ENCODE peak calls at places on chromosomes 4 and X, in four cellular contexts. U is non-pigmented ciliary epithelial cell, L is NCI-H2171 treated with DMSO at 0.1 percent for 48 hours, D is GM06990. A is an unnamed sample.

GRCh38 chr4:171117457-171117856 is 695.7 kb upstream of the GALNTL6 start:
- DNase-seq in D (no peak), L (no peak), U (no peak), A (no peak)

GRCh38 chr4:24794111-24794860 is 1.1 kb upstream of the SOD3 start:
- DNase-seq in U (no peak), D (no peak), L (no peak), A (no peak)

GRCh38 chr4:80007745-80008149 is 65.3 kb downstream of the ANTXR2 start:
- DNase-seq in D (peak; percentile 45), U (no peak), L (no peak), A (no peak)

GRCh38 chr4:52932586-52933482 is 70.7 kb downstream of the RASL11B start:
- DNase-seq in D (no peak), U (no peak), L (peak; percentile 16), A (no peak)

GRCh38 chr4:16544251-16544721 is 318.0 kb upstream of the TAPT1 start:
- DNase-seq in U (no peak), D (no peak), L (no peak), A (no peak)

GRCh38 chrX:134115270-134115669 is 121.7 kb upstream of the CCDC160 start:
- DNase-seq in D (no peak), U (no peak), L (no peak), A (no peak)

GRCh38 chr4:137648531-137648930 is 116.2 kb upstream of the PCDH18 start:
- DNase-seq in D (no peak), L (no peak), U (no peak), A (no peak)

GRCh38 chrX:23451266-23451665 is 116.6 kb downstream of the PTCHD1 start:
- DNase-seq in D (no peak), L (no peak), U (no peak), A (no peak)

GRCh38 chr4:152936446-152937279 is 540 bp downstream of the FHDC1 start:
- DNase-seq in L (peak; percentile 18), U (no peak), D (peak; percentile 42), A (no peak)

GRCh38 chrX:154711264-154711663 is 39.6 kb downstream of the GAB3 start:
- DNase-seq in U (no peak), L (no peak), D (no peak), A (no peak)

GRCh38 chrX:47645530-47645929 is 4.8 kb downstream of the ELK1 start:
- DNase-seq in L (no peak), D (no peak), U (no peak), A (no peak)

GRCh38 chrX:100368167-100368566 is 41.9 kb downstream of the PCDH19 start:
- DNase-seq in U (no peak), D (no peak), L (no peak), A (no peak)

GRCh38 chr4:41285202-41285876 is 28.6 kb downstream of the UCHL1 start:
- DNase-seq in L (no peak), U (no peak), D (no peak), A (no peak)

GRCh38 chr4:153683763-153684181 is 308 bp upstream of the TLR2 start:
- DNase-seq in U (no peak), D (no peak), L (no peak), A (no peak)

GRCh38 chr4:134089885-134090284 is 111.7 kb downstream of the PABPC4L start:
- DNase-seq in U (no peak), D (no peak), L (no peak), A (no peak)

GRCh38 chr4:137065306-137065705 is 467.0 kb downstream of the PCDH18 start:
- DNase-seq in L (no peak), U (no peak), D (no peak), A (peak; percentile 39)

GRCh38 chrX:153514259-153514658 is 3.2 kb upstream of the ATP2B3 start:
- DNase-seq in U (no peak), D (no peak), L (no peak), A (no peak)

GRCh38 chrX:154355776-154356140 is 18.7 kb downstream of the FLNA start:
- DNase-seq in U (no peak), D (no peak), L (no peak), A (no peak)

GRCh38 chr4:120821986-120822385 is 100.5 kb downstream of the PRDM5 start:
- DNase-seq in L (no peak), U (no peak), D (no peak), A (peak; percentile 6)

GRCh38 chrX:40866878-40867277 is 131.5 kb upstream of the MED14 start:
- DNase-seq in U (no peak), D (no peak), L (no peak), A (no peak)

GRCh38 chrX:40646489-40647306 is 663 bp downstream of the CXorf38 start:
- DNase-seq in U (no peak), D (peak; percentile 66), L (peak; percentile 44), A (no peak)

GRCh38 chr4:2042207-2042946 is 16.8 kb upstream of the NAT8L start:
- DNase-seq in U (no peak), L (no peak), D (peak; percentile 30), A (no peak)

GRCh38 chr4:130851932-130852331 is 1756.0 kb downstream of the C4orf33 start:
- DNase-seq in D (no peak), U (no peak), L (no peak), A (no peak)

GRCh38 chr4:81635128-81635527 is 163.4 kb upstream of the RASGEF1B start:
- DNase-seq in D (no peak), U (no peak), L (no peak), A (no peak)

GRCh38 chrX:149898554-149898953 is 17.6 kb downstream of the MAGEA8 start:
- DNase-seq in L (no peak), U (no peak), D (no peak), A (no peak)

GRCh38 chr4:81828991-81829390 is 357.3 kb upstream of the RASGEF1B start:
- DNase-seq in D (no peak), U (no peak), L (no peak), A (no peak)

GRCh38 chrX:104270916-104271512 is 16.3 kb upstream of the ESX1 start:
- DNase-seq in U (no peak), L (no peak), D (no peak), A (peak; percentile 1)

GRCh38 chr4:1291996-1292702 is 2.5 kb downstream of the MAEA start:
- DNase-seq in D (no peak), U (no peak), L (no peak), A (no peak)

GRCh38 chrX:129833153-129834004 is 10.3 kb downstream of the ZDHHC9 start:
- DNase-seq in L (no peak), U (no peak), D (no peak), A (peak; percentile 48)

GRCh38 chrX:107551546-107551945 is 76.8 kb upstream of the PRPS1 start:
- DNase-seq in D (no peak), L (peak; percentile 10), U (no peak), A (no peak)

GRCh38 chr4:88613417-88613875 is 21.2 kb downstream of the HERC3 start:
- DNase-seq in U (no peak), D (no peak), L (peak; percentile 72), A (no peak)

GRCh38 chr4:29900336-29900735 is 819.8 kb upstream of the PCDH7 start:
- DNase-seq in L (no peak), D (no peak), U (no peak), A (no peak)

GRCh38 chr4:139077567-139078355 is 62.2 kb downstream of the NOCT start:
- DNase-seq in D (no peak), U (no peak), L (no peak), A (no peak)

GRCh38 chr4:48064349-48064748 is 47.8 kb downstream of the NIPAL1 start:
- DNase-seq in U (no peak), L (no peak), D (no peak), A (no peak)

GRCh38 chrX:73822775-73823174 is 259.8 kb downstream of the CHIC1 start:
- DNase-seq in U (no peak), D (no peak), L (no peak), A (no peak)

GRCh38 chr4:141248029-141248428 is 27.3 kb downstream of the ZNF330 start:
- DNase-seq in U (peak; percentile 65), D (no peak), L (no peak), A (no peak)

A was measured in astrocyte of the cerebellum.